ENCODE peak calls at places on chromosome 16, in six cellular contexts. C is AG08395, R is mucosa of descending colon, U is sigmoid colon, Y is endothelial cell of umbilical vein, G is left ventricle myocardium superior. A is an unnamed sample.

GRCh38 chr16:72013389-72013788 is 4.8 kb downstream of the DHODH start:
- DNase-seq in C (no peak), R (no peak), U (no peak), Y (no peak), G (peak; percentile 60), A (no peak)

GRCh38 chr16:76653390-76654026 is 376.3 kb downstream of the CNTNAP4 start:
- DNase-seq in C (no peak), R (peak; percentile 26), U (no peak), Y (peak; percentile 4), G (no peak), A (no peak)

GRCh38 chr16:30948087-30948955 is 547 bp upstream of the ORAI3 start:
- DNase-seq in C (peak; percentile 98), R (peak; percentile 85), U (peak; percentile 97), Y (peak; percentile 97), G (peak; percentile 77), A (peak; percentile 92)

GRCh38 chr16:86668136-86668535 is 89.8 kb downstream of the FOXL1 start:
- DNase-seq in C (peak; percentile 12), R (no peak), U (no peak), Y (peak; percentile 76), G (no peak), A (no peak)

GRCh38 chr16:57253410-57253927 is 8.4 kb downstream of the ARL2BP start:
- DNase-seq in C (no peak), R (no peak), U (no peak), Y (no peak), G (no peak), A (peak; percentile 42)

GRCh38 chr16:30394603-30395154 is 541 bp upstream of the ZNF48 start:
- DNase-seq in C (peak; percentile 22), R (no peak), U (no peak), Y (peak; percentile 57), G (no peak), A (no peak)

GRCh38 chr16:68273896-68274295 is 9.6 kb downstream of the SLC7A6 start:
- DNase-seq in C (no peak), R (no peak), U (no peak), Y (no peak), G (no peak), A (no peak)

GRCh38 chr16:77896357-77896972 is 108.1 kb downstream of the VAT1L start:
- DNase-seq in C (no peak), R (no peak), U (no peak), Y (no peak), G (no peak), A (no peak)

GRCh38 chr16:49747654-49748053 is 108.3 kb downstream of the ZNF423 start:
- DNase-seq in C (no peak), R (no peak), U (no peak), Y (no peak), G (no peak), A (no peak)

GRCh38 chr16:70561623-70562022 is 38.0 kb downstream of the SF3B3 start:
- DNase-seq in C (no peak), R (no peak), U (no peak), Y (no peak), G (no peak), A (no peak)

GRCh38 chr16:87580855-87581261 is 21.4 kb upstream of the JPH3 start:
- DNase-seq in C (no peak), R (no peak), U (no peak), Y (no peak), G (no peak), A (no peak)

GRCh38 chr16:57997528-57998265 is 2.8 kb downstream of the ZNF319 start:
- DNase-seq in C (no peak), R (no peak), U (no peak), Y (no peak), G (no peak), A (no peak)

GRCh38 chr16:73527191-73527590 is 479.3 kb upstream of the ZFHX3 start:
- DNase-seq in C (no peak), R (no peak), U (no peak), Y (no peak), G (no peak), A (no peak)

GRCh38 chr16:85924675-85925074 is 25.7 kb downstream of the IRF8 start:
- DNase-seq in C (peak; percentile 44), R (no peak), U (no peak), Y (no peak), G (no peak), A (no peak)

GRCh38 chr16:86514656-86515376 is 4.5 kb downstream of the FOXF1 start:
- DNase-seq in C (no peak), R (no peak), U (no peak), Y (no peak), G (peak; percentile 3), A (no peak)

GRCh38 chr16:2700786-2701185 is 18.5 kb downstream of the KCTD5 start:
- DNase-seq in C (no peak), R (no peak), U (no peak), Y (no peak), G (no peak), A (no peak)

GRCh38 chr16:29862383-29862883 is 593 bp downstream of the CDIPT start:
- DNase-seq in C (no peak), R (peak; percentile 50), U (no peak), Y (peak; percentile 44), G (peak; percentile 36), A (peak; percentile 27)

GRCh38 chr16:84540194-84540593 is 35.7 kb upstream of the MEAK7 start:
- DNase-seq in C (no peak), R (no peak), U (no peak), Y (no peak), G (no peak), A (no peak)

GRCh38 chr16:29182501-29182900 is 197.6 kb downstream of the LAT start:
- DNase-seq in C (no peak), R (no peak), U (no peak), Y (no peak), G (peak; percentile 84), A (no peak)

GRCh38 chr16:57184890-57185445 is 871 bp downstream of the PSME3IP1 start:
- DNase-seq in C (no peak), R (peak; percentile 21), U (no peak), Y (peak; percentile 77), G (no peak), A (no peak)

GRCh38 chr16:10979717-10980601 is 35.6 kb downstream of the CLEC16A start:
- DNase-seq in C (peak; percentile 43), R (no peak), U (peak; percentile 88), Y (no peak), G (peak; percentile 49), A (no peak)

GRCh38 chr16:74601131-74601871 is 5.6 kb downstream of the GLG1 start:
- DNase-seq in C (no peak), R (peak; percentile 61), U (no peak), Y (peak; percentile 13), G (no peak), A (no peak)

GRCh38 chr16:17373533-17373932 is 97.2 kb downstream of the XYLT1 start:
- DNase-seq in C (no peak), R (no peak), U (no peak), Y (no peak), G (no peak), A (no peak)

GRCh38 chr16:23581746-23582145 is 14.4 kb downstream of the NDUFAB1 start:
- DNase-seq in C (no peak), R (no peak), U (no peak), Y (no peak), G (no peak), A (no peak)

GRCh38 chr16:15618392-15618791 is 24.6 kb downstream of the MARF1 start:
- DNase-seq in C (peak; percentile 71), R (no peak), U (no peak), Y (no peak), G (no peak), A (no peak)

GRCh38 chr16:8572919-8573724 is 17.2 kb downstream of the TMEM114 start:
- DNase-seq in C (peak; percentile 49), R (no peak), U (no peak), Y (no peak), G (no peak), A (no peak)

A was measured in mucosa of gallbladder.